ENCODE peak calls at places on chromosomes 12 and 14, in ten cellular contexts. J is activated gamma-delta T cell; O is NCI-H1105 treated with DMSO at 0.1 percent for 48 hours; T is NT2/D1; Q is retinal pigment epithelial cell; Z is stimulated activated CD4-positive, alpha-beta T cell treated with anti-CD3 and anti-CD28 coated beads, Interleukin-4, amount 100 ng/mL, for 48 hours; Y is midbrain; P is left cardiac atrium; U is HTR-8/SVneo; S is tibial artery. L is an unnamed sample.

GRCh38 chr14:22280497-22281321 is 308.3 kb downstream of the DAD1 start:
- DNase-seq in Y (no peak), P (no peak), O (no peak), Z (no peak), U (no peak), T (no peak), J (no peak), S (no peak), Q (no peak), L (no peak)

GRCh38 chr14:39454906-39455539 is 22.8 kb upstream of the FBXO33 start:
- DNase-seq in T (no peak), U (no peak), P (no peak), Y (no peak), Q (no peak), Z (no peak), J (no peak), S (no peak), O (no peak), L (no peak)

GRCh38 chr12:63306476-63306875 is 155.5 kb upstream of the AVPR1A start:
- DNase-seq in S (no peak), J (no peak), T (no peak), Y (no peak), Z (no peak), P (no peak), Q (no peak), O (no peak), U (no peak), L (no peak)

GRCh38 chr12:55831407-55831880 is 2.1 kb upstream of the DNAJC14 start:
- DNase-seq in O (no peak), P (no peak), J (no peak), U (no peak), Q (no peak), S (no peak), T (no peak), Z (no peak), Y (no peak), L (peak)

GRCh38 chr14:56271988-56272387 is 153.8 kb downstream of the PELI2 start:
- DNase-seq in P (no peak), Z (no peak), T (no peak), Y (no peak), Q (no peak), S (no peak), U (no peak), O (no peak), J (no peak), L (peak)

GRCh38 chr12:58341791-58342190 is 400.4 kb downstream of the ATP23 start:
- DNase-seq in Z (no peak), U (no peak), Q (no peak), Y (no peak), P (no peak), T (no peak), O (peak), S (no peak), J (no peak), L (peak)

GRCh38 chr14:101808894-101809670 is 47.6 kb downstream of the PPP2R5C start:
- DNase-seq in U (no peak), Q (no peak), J (no peak), Z (no peak), O (no peak), T (no peak), Y (no peak), S (no peak), P (no peak), L (no peak)

GRCh38 chr12:52087961-52088820 is 8.7 kb downstream of the SMIM41 start:
- DNase-seq in J (no peak), S (no peak), Q (no peak), Y (no peak), P (no peak), O (no peak), U (no peak), Z (no peak), T (no peak), L (no peak)

GRCh38 chr12:2806700-2807099 is 5.8 kb upstream of the ITFG2 start:
- DNase-seq in T (no peak), J (no peak), Z (no peak), Q (no peak), S (no peak), P (no peak), O (no peak), Y (no peak), U (no peak), L (no peak)

GRCh38 chr12:116594325-116595038 is 35.3 kb downstream of the MAP1LC3B2 start:
- DNase-seq in Z (no peak), O (no peak), S (peak), Y (peak), T (no peak), Q (no peak), U (no peak), J (no peak), P (peak), L (no peak)

GRCh38 chr14:32738206-32738871 is 200.3 kb upstream of the NPAS3 start:
- DNase-seq in S (no peak), Q (no peak), O (peak), U (no peak), Y (no peak), J (no peak), T (no peak), Z (no peak), P (no peak), L (no peak)

GRCh38 chr12:11812558-11813421 is 163.3 kb downstream of the ETV6 start:
- DNase-seq in J (no peak), Z (no peak), O (peak), Q (no peak), T (peak), P (no peak), S (no peak), U (no peak), Y (peak), L (peak)

GRCh38 chr12:77214136-77214535 is 148.8 kb upstream of the E2F7 start:
- DNase-seq in S (no peak), Q (no peak), J (no peak), U (no peak), O (no peak), T (no peak), P (no peak), Y (no peak), Z (no peak), L (peak)

L was measured in EH.